ENCODE peak calls at places on chromosomes 1 and 21, in ten cellular contexts. O, B, G, C, Q, K, L, V, J and X are unnamed samples.

GRCh38 chr21:34635307-34635706 is 20.4 kb upstream of the RCAN1 start:
- DNase-seq in J (peak), Q (peak), C (no peak), V (no peak), O (no peak), G (no peak), K (no peak), B (no peak), L (no peak), X (no peak)

GRCh38 chr1:7539772-7540175 is 231.3 kb upstream of the VAMP3 start:
- DNase-seq in J (no peak), G (no peak), Q (no peak), L (peak), V (no peak), B (peak), C (no peak), K (no peak), O (peak), X (no peak)

GRCh38 chr1:204438628-204439027 is 27.0 kb upstream of the PPP1R15B start:
- DNase-seq in Q (peak), O (peak), G (peak), V (no peak), J (peak), B (no peak), K (peak), L (peak), C (no peak), X (peak)

GRCh38 chr1:8533124-8533523 is 215.2 kb downstream of the SLC45A1 start:
- DNase-seq in G (no peak), J (no peak), K (no peak), L (no peak), C (no peak), B (no peak), V (no peak), Q (no peak), O (no peak), X (no peak)

GRCh38 chr1:67645495-67646144 is 39.4 kb upstream of the GADD45A start:
- DNase-seq in C (no peak), J (no peak), B (no peak), L (no peak), G (peak), V (peak), Q (peak), K (no peak), O (no peak), X (no peak)

GRCh38 chr1:110874303-110875215 is 1.6 kb downstream of the CD53 start:
- DNase-seq in J (no peak), B (no peak), Q (no peak), K (no peak), L (no peak), G (no peak), V (no peak), O (no peak), C (no peak), X (no peak)

GRCh38 chr21:27077501-27077900 is 110.6 kb upstream of the ADAMTS5 start:
- DNase-seq in K (no peak), O (no peak), B (no peak), V (no peak), L (no peak), C (no peak), J (no peak), Q (no peak), G (no peak), X (no peak)

GRCh38 chr1:197526736-197527371 is 248.4 kb downstream of the DENND1B start:
- DNase-seq in C (no peak), Q (no peak), J (no peak), B (no peak), K (peak), O (peak), L (no peak), V (peak), G (no peak), X (no peak)

GRCh38 chr1:166166701-166167394 is at the start of gene FAM78B:
- DNase-seq in B (peak), C (peak), O (peak), G (peak), K (peak), L (peak), J (peak), V (peak), Q (peak), X (peak)

GRCh38 chr1:17149771-17150170 is 30.5 kb upstream of the PADI2 start:
- DNase-seq in B (no peak), G (no peak), C (no peak), Q (no peak), V (no peak), J (no peak), L (no peak), K (no peak), O (no peak), X (no peak)

GRCh38 chr1:21638531-21639341 is 30.4 kb downstream of the RAP1GAP start:
- DNase-seq in C (peak), G (no peak), K (no peak), V (peak), Q (no peak), B (no peak), L (peak), O (peak), J (peak), X (no peak)

GRCh38 chr1:200938955-200939354 is 44.3 kb downstream of the INAVA start:
- DNase-seq in V (no peak), K (no peak), O (no peak), Q (no peak), G (no peak), B (no peak), C (no peak), L (no peak), J (no peak), X (no peak)

GRCh38 chr1:104295516-104295915 is 545.8 kb downstream of the AMY1C start:
- DNase-seq in G (no peak), Q (no peak), J (no peak), V (no peak), C (no peak), O (no peak), K (no peak), B (no peak), L (no peak), X (no peak)

GRCh38 chr1:215793210-215793609 is 226.1 kb downstream of the KCTD3 start:
- DNase-seq in G (no peak), C (no peak), J (no peak), Q (no peak), L (no peak), K (peak), B (peak), V (peak), O (peak), X (no peak)

GRCh38 chr1:41481109-41481775 is 3.2 kb downstream of the EDN2 start:
- DNase-seq in C (no peak), J (no peak), L (no peak), G (no peak), K (no peak), O (no peak), V (no peak), B (no peak), Q (no peak), X (no peak)